ENCODE peak calls at places on chromosome 2, in four cellular contexts. One of them, this sample, is unnamed.

GRCh38 chr2:70946832-70947442 is 11.2 kb downstream of the ATP6V1B1 start:
- ATAC-seq in right cardiac atrium: peak; percentile 25
- ATAC-seq in sciatic nerve: no peak
- ATAC-seq in central memory CD8-positive, alpha-beta T cell: peak; percentile 40
- ATAC-seq in this sample: no peak

GRCh38 chr2:43402002-43402401 is 175.6 kb upstream of the ZFP36L2 start:
- ATAC-seq in right cardiac atrium: no peak
- ATAC-seq in sciatic nerve: no peak
- ATAC-seq in central memory CD8-positive, alpha-beta T cell: no peak
- ATAC-seq in this sample: peak; percentile 92

GRCh38 chr2:176768185-176768584 is 444.4 kb upstream of the HNRNPA3 start:
- ATAC-seq in central memory CD8-positive, alpha-beta T cell: no peak
- ATAC-seq in right cardiac atrium: no peak
- ATAC-seq in sciatic nerve: no peak
- ATAC-seq in this sample: no peak

GRCh38 chr2:233100192-233100998 is 40.3 kb downstream of the INPP5D start:
- ATAC-seq in sciatic nerve: no peak
- ATAC-seq in right cardiac atrium: no peak
- ATAC-seq in central memory CD8-positive, alpha-beta T cell: peak; percentile 90
- ATAC-seq in this sample: peak; percentile 71

GRCh38 chr2:120912101-120912985 is 176.7 kb downstream of the GLI2 start:
- ATAC-seq in sciatic nerve: peak; percentile 87
- ATAC-seq in right cardiac atrium: peak; percentile 78
- ATAC-seq in central memory CD8-positive, alpha-beta T cell: no peak
- ATAC-seq in this sample: no peak

GRCh38 chr2:201972621-201973255 is 60.9 kb upstream of the FZD7 start:
- ATAC-seq in central memory CD8-positive, alpha-beta T cell: no peak
- ATAC-seq in right cardiac atrium: no peak
- ATAC-seq in sciatic nerve: no peak
- ATAC-seq in this sample: no peak

GRCh38 chr2:238892796-238893195 is 44.9 kb downstream of the TWIST2 start:
- ATAC-seq in central memory CD8-positive, alpha-beta T cell: no peak
- ATAC-seq in sciatic nerve: no peak
- ATAC-seq in right cardiac atrium: no peak
- ATAC-seq in this sample: no peak

GRCh38 chr2:217189747-217190146 is 329.9 kb upstream of the TNP1 start:
- ATAC-seq in central memory CD8-positive, alpha-beta T cell: no peak
- ATAC-seq in sciatic nerve: no peak
- ATAC-seq in right cardiac atrium: no peak
- ATAC-seq in this sample: no peak

GRCh38 chr2:61714210-61714609 is 139.7 kb downstream of the FAM161A start:
- ATAC-seq in sciatic nerve: no peak
- ATAC-seq in right cardiac atrium: peak; percentile 72
- ATAC-seq in central memory CD8-positive, alpha-beta T cell: no peak
- ATAC-seq in this sample: no peak

This sample was measured in activated CD4-positive, CD25-positive, alpha-beta regulatory T cell treated with anti-CD3 and anti-CD28 coated beads, Interleukin-2, amount 50 U/mL, for 24 hours.